ENCODE peak calls at places on chromosomes 7 and 10, in ten cellular contexts. B is NCI-H1105 treated with DMSO at 0.1 percent for 48 hours; O is lung; G is nephron progenitor cell; J is NCI-H526 treated with DMSO at 0.1 percent for 48 hours; H is activated CD8-positive, alpha-beta memory T cell treated with anti-CD3 and anti-CD28 coated beads for 1 hour; Z is cardiac muscle cell; W is M059J; S is amniotic stem cell; L is hypothalamus. Q is an unnamed sample.

GRCh38 chr10:1406976-1407945 is 330.1 kb downstream of the ADARB2 start:
- DNase-seq in L (no peak), W (no peak), O (peak; percentile 20), G (no peak), B (no peak), S (no peak), J (no peak), H (no peak), Z (no peak), Q (no peak)

GRCh38 chr7:137606061-137606674 is 240.6 kb downstream of the DGKI start:
- DNase-seq in Z (peak; percentile 66), S (peak; percentile 59), O (no peak), W (peak; percentile 60), B (peak; percentile 52), G (no peak), L (no peak), J (peak; percentile 62), H (no peak), Q (no peak)

GRCh38 chr7:55223023-55223422 is 142.1 kb upstream of the LANCL2 start:
- DNase-seq in H (no peak), S (no peak), G (no peak), J (no peak), O (no peak), W (no peak), Z (no peak), L (no peak), B (no peak), Q (no peak)

GRCh38 chr7:128892521-128893250 is 17.8 kb downstream of the KCP start:
- DNase-seq in O (no peak), S (no peak), G (no peak), Z (no peak), W (no peak), L (no peak), B (no peak), H (no peak), J (no peak), Q (no peak)

GRCh38 chr7:2199528-2199927 is 33.2 kb downstream of the MAD1L1 start:
- DNase-seq in H (no peak), O (no peak), L (no peak), Z (no peak), J (no peak), G (no peak), W (no peak), B (no peak), S (no peak), Q (no peak)

GRCh38 chr7:44489955-44490350 is 505 bp downstream of the NUDCD3 start:
- DNase-seq in Z (no peak), L (no peak), G (no peak), H (peak; percentile 5), S (no peak), J (no peak), W (no peak), B (peak; percentile 22), O (no peak), Q (no peak)

GRCh38 chr7:104126411-104126841 is 81.4 kb downstream of the ORC5 start:
- DNase-seq in H (no peak), O (no peak), Z (no peak), J (no peak), S (no peak), G (no peak), B (no peak), W (no peak), L (no peak), Q (no peak)

GRCh38 chr10:51564896-51565505 is 134.4 kb downstream of the CSTF2T start:
- DNase-seq in H (no peak), S (no peak), W (no peak), G (no peak), Z (no peak), O (no peak), B (no peak), L (no peak), J (no peak), Q (no peak)

GRCh38 chr10:28241766-28242399 is 61.0 kb downstream of the MPP7 start:
- DNase-seq in J (peak; percentile 2), L (no peak), W (peak; percentile 49), S (peak; percentile 39), B (peak; percentile 50), O (no peak), Z (peak; percentile 69), H (peak; percentile 14), G (peak; percentile 41), Q (no peak)

GRCh38 chr10:71696635-71697326 is 22.8 kb downstream of the C10orf105 start:
- DNase-seq in B (no peak), L (no peak), Z (peak; percentile 77), W (peak; percentile 29), G (peak; percentile 87), H (peak; percentile 53), S (no peak), O (peak; percentile 52), J (peak; percentile 18), Q (no peak)

GRCh38 chr10:76282122-76283030 is 851.0 kb downstream of the LRMDA start:
- DNase-seq in S (no peak), B (peak; percentile 32), Z (no peak), L (no peak), G (no peak), H (no peak), W (no peak), O (no peak), J (no peak), Q (no peak)

GRCh38 chr7:106217089-106217542 is 67.7 kb downstream of the NAMPT start:
- DNase-seq in Z (no peak), S (no peak), L (no peak), O (peak; percentile 82), J (no peak), W (peak; percentile 89), B (no peak), G (no peak), H (no peak), Q (no peak)

GRCh38 chr10:69089638-69090599 is 2.0 kb downstream of the SRGN start:
- DNase-seq in O (no peak), S (no peak), J (no peak), H (peak; percentile 33), G (no peak), B (no peak), Z (no peak), L (no peak), W (peak; percentile 84), Q (no peak)

GRCh38 chr7:99733003-99733402 is 2.0 kb downstream of the CYP3A7 start:
- DNase-seq in J (no peak), B (no peak), S (no peak), O (no peak), H (no peak), L (no peak), W (no peak), Z (no peak), G (no peak), Q (no peak)

GRCh38 chr10:105197960-105198359 is 556.9 kb downstream of the SORCS3 start:
- DNase-seq in W (no peak), H (no peak), Z (no peak), G (no peak), O (no peak), L (no peak), J (no peak), S (no peak), B (no peak), Q (no peak)

GRCh38 chr10:76444034-76444800 is 1012.8 kb downstream of the LRMDA start:
- DNase-seq in S (no peak), Z (no peak), B (no peak), H (no peak), J (no peak), O (no peak), G (no peak), L (no peak), W (peak; percentile 8), Q (no peak)

GRCh38 chr10:119166564-119166963 is 1.1 kb upstream of the SFXN4 start:
- DNase-seq in H (no peak), L (no peak), J (no peak), O (no peak), S (no peak), B (no peak), G (no peak), W (no peak), Z (no peak), Q (no peak)

GRCh38 chr7:24472093-24472492 is 101.2 kb upstream of the PALS2 start:
- DNase-seq in Z (no peak), G (no peak), W (peak; percentile 27), L (no peak), H (no peak), S (no peak), O (no peak), J (no peak), B (no peak), Q (no peak)

GRCh38 chr7:69049341-69049740 is 548.9 kb upstream of the AUTS2 start:
- DNase-seq in O (no peak), J (no peak), L (no peak), B (no peak), W (peak; percentile 62), G (no peak), S (no peak), Z (no peak), H (no peak), Q (no peak)

GRCh38 chr7:150901160-150902035 is 49.1 kb downstream of the AOC1 start:
- DNase-seq in G (peak; percentile 16), B (peak; percentile 54), S (no peak), Z (no peak), L (no peak), H (no peak), W (no peak), O (no peak), J (no peak), Q (no peak)

GRCh38 chr10:72336259-72337038 is 18.3 kb downstream of the DNAJB12 start:
- DNase-seq in G (no peak), L (no peak), B (no peak), W (no peak), H (no peak), J (no peak), S (no peak), Z (no peak), O (no peak), Q (no peak)

GRCh38 chr7:151091431-151091830 is 5.2 kb downstream of the AGAP3 start:
- DNase-seq in Z (no peak), G (no peak), B (no peak), H (no peak), S (no peak), L (no peak), O (no peak), J (no peak), W (no peak), Q (no peak)

GRCh38 chr10:31678139-31678536 is 250.5 kb downstream of the ARHGAP12 start:
- DNase-seq in S (no peak), G (no peak), J (no peak), B (no peak), O (no peak), Z (no peak), L (no peak), H (no peak), W (no peak), Q (no peak)

GRCh38 chr7:130182990-130183389 is 22.2 kb downstream of the TMEM209 start:
- DNase-seq in G (no peak), H (no peak), L (no peak), Z (no peak), S (no peak), O (no peak), W (peak; percentile 7), B (no peak), J (no peak), Q (no peak)

GRCh38 chr7:48924433-48924832 is at the start of gene CDC14C:
- DNase-seq in W (no peak), Z (no peak), J (no peak), G (no peak), B (no peak), S (no peak), O (no peak), H (no peak), L (no peak), Q (no peak)

GRCh38 chr7:96174812-96175211 is 147.1 kb downstream of the SLC25A13 start:
- DNase-seq in W (no peak), L (no peak), H (no peak), G (no peak), J (no peak), S (no peak), B (no peak), O (no peak), Z (no peak), Q (no peak)

GRCh38 chr7:103656221-103656620 is 210.2 kb upstream of the SLC26A5 start:
- DNase-seq in L (no peak), G (no peak), O (no peak), B (no peak), W (no peak), Z (no peak), S (no peak), J (no peak), H (no peak), Q (no peak)

Q was measured in retinal pigment epithelial cell.